ENCODE peak calls at places on chromosomes 12 and 14, in five cellular contexts. G is AG10803; M is stimulated activated CD4-positive, alpha-beta T cell treated with anti-CD3 and anti-CD28 coated beads, TNF-alpha, amount 100 ng/mL, for 48 hours; X is skeletal muscle cell; L is NCI-H774. U is an unnamed sample.

GRCh38 chr12:112815589-112816321 is 24.2 kb downstream of the RPH3A start:
- DNase-seq in G (no peak), M (no peak), X (no peak), L (no peak), U (no peak)

GRCh38 chr12:69352904-69353303 is 4.7 kb downstream of the LYZ start:
- DNase-seq in G (no peak), M (no peak), X (no peak), L (no peak), U (no peak)

GRCh38 chr14:84254205-84254788 is 1275.6 kb upstream of the FLRT2 start:
- DNase-seq in G (no peak), M (no peak), X (no peak), L (no peak), U (peak)

GRCh38 chr14:60274448-60274847 is 25.4 kb downstream of the PPM1A start:
- DNase-seq in G (no peak), M (no peak), X (no peak), L (no peak), U (no peak)

GRCh38 chr14:93765032-93765626 is 23.2 kb downstream of the PRIMA1 start:
- DNase-seq in G (no peak), M (no peak), X (no peak), L (peak), U (no peak)

GRCh38 chr14:75306917-75307699 is 28.5 kb downstream of the FOS start:
- DNase-seq in G (peak), M (no peak), X (no peak), L (no peak), U (peak)

GRCh38 chr14:55752580-55753365 is 172.8 kb downstream of the KTN1 start:
- DNase-seq in G (peak), M (no peak), X (peak), L (peak), U (peak)

GRCh38 chr14:61968207-61968606 is 206.0 kb downstream of the SNAPC1 start:
- DNase-seq in G (no peak), M (no peak), X (no peak), L (no peak), U (no peak)

GRCh38 chr14:23364164-23364571 is 804 bp downstream of the EFS start:
- DNase-seq in G (peak), M (no peak), X (no peak), L (no peak), U (no peak)

GRCh38 chr12:10614056-10614370 is 604 bp upstream of the MAGOHB start:
- DNase-seq in G (no peak), M (no peak), X (no peak), L (no peak), U (peak)

GRCh38 chr12:56677680-56678079 is 10.4 kb downstream of the PTGES3 start:
- DNase-seq in G (no peak), M (no peak), X (no peak), L (no peak), U (no peak)

GRCh38 chr12:92597997-92598396 is 104.8 kb upstream of the PLEKHG7 start:
- DNase-seq in G (no peak), M (no peak), X (peak), L (no peak), U (peak)

GRCh38 chr12:11707535-11707934 is 58.1 kb downstream of the ETV6 start:
- DNase-seq in G (no peak), M (no peak), X (no peak), L (no peak), U (no peak)

GRCh38 chr12:122399592-122400373 is 22.7 kb downstream of the CLIP1 start:
- DNase-seq in G (peak), M (no peak), X (peak), L (peak), U (peak)

GRCh38 chr12:45536254-45536653 is 193.3 kb upstream of the ARID2 start:
- DNase-seq in G (no peak), M (no peak), X (no peak), L (no peak), U (no peak)

GRCh38 chr12:96516472-96517417 is 27.4 kb downstream of the CFAP54 start:
- DNase-seq in G (peak), M (peak), X (no peak), L (peak), U (peak)

GRCh38 chr14:76541594-76542219 is 165.8 kb downstream of the ESRRB start:
- DNase-seq in G (no peak), M (no peak), X (no peak), L (no peak), U (no peak)

GRCh38 chr12:120466560-120467315 is 2.8 kb downstream of the SRSF9 start:
- DNase-seq in G (peak), M (peak), X (no peak), L (no peak), U (peak)

GRCh38 chr12:46990211-46990610 is 89.2 kb upstream of the PCED1B start:
- DNase-seq in G (no peak), M (no peak), X (no peak), L (no peak), U (no peak)

GRCh38 chr14:104358528-104359300 is 220.3 kb downstream of the KIF26A start:
- DNase-seq in G (no peak), M (no peak), X (no peak), L (no peak), U (no peak)

GRCh38 chr12:42810006-42810405 is 220.5 kb upstream of the PRICKLE1 start:
- DNase-seq in G (peak), M (no peak), X (no peak), L (no peak), U (no peak)

GRCh38 chr12:16121953-16122352 is 155.5 kb downstream of the SLC15A5 start:
- DNase-seq in G (no peak), M (no peak), X (no peak), L (no peak), U (no peak)

GRCh38 chr14:80152166-80152565 is 59.1 kb downstream of the DIO2 start:
- DNase-seq in G (no peak), M (no peak), X (no peak), L (no peak), U (no peak)

GRCh38 chr12:94813314-94813713 is 163.0 kb upstream of the TMCC3 start:
- DNase-seq in G (no peak), M (no peak), X (no peak), L (no peak), U (no peak)

GRCh38 chr12:116687888-116688287 is 50.0 kb downstream of the SPRING1 start:
- DNase-seq in G (no peak), M (peak), X (no peak), L (no peak), U (peak)

GRCh38 chr12:48001426-48002178 is 2.7 kb downstream of the COL2A1 start:
- DNase-seq in G (peak), M (no peak), X (no peak), L (no peak), U (peak)

GRCh38 chr14:72716471-72716870 is 177.4 kb downstream of the DPF3 start:
- DNase-seq in G (no peak), M (no peak), X (no peak), L (no peak), U (peak)

GRCh38 chr14:62706217-62706616 is 339.0 kb downstream of the KCNH5 start:
- DNase-seq in G (no peak), M (no peak), X (no peak), L (no peak), U (no peak)

GRCh38 chr12:11727133-11727664 is 77.7 kb downstream of the ETV6 start:
- DNase-seq in G (no peak), M (peak), X (no peak), L (no peak), U (no peak)

GRCh38 chr14:81638656-81639055 is 105.0 kb upstream of the SEL1L start:
- DNase-seq in G (no peak), M (no peak), X (no peak), L (no peak), U (no peak)

GRCh38 chr12:63955831-63956685 is 111.6 kb downstream of the SRGAP1 start:
- DNase-seq in G (peak), M (no peak), X (peak), L (no peak), U (no peak)

GRCh38 chr12:31710021-31710818 is 18.6 kb downstream of the AMN1 start:
- DNase-seq in G (no peak), M (no peak), X (no peak), L (no peak), U (no peak)

GRCh38 chr12:30973171-30973570 is 46.6 kb downstream of the TSPAN11 start:
- DNase-seq in G (peak), M (no peak), X (no peak), L (no peak), U (no peak)

GRCh38 chr14:105126126-105126969 is 42.2 kb downstream of the JAG2 start:
- DNase-seq in G (no peak), M (no peak), X (no peak), L (no peak), U (no peak)

GRCh38 chr12:1882850-1883470 is 35.5 kb downstream of the CACNA2D4 start:
- DNase-seq in G (no peak), M (no peak), X (no peak), L (no peak), U (no peak)

GRCh38 chr14:100640481-100641273 is 53.5 kb upstream of the BEGAIN start:
- DNase-seq in G (no peak), M (peak), X (peak), L (no peak), U (no peak)

GRCh38 chr14:95549656-95550585 is 15.1 kb downstream of the GLRX5 start:
- DNase-seq in G (no peak), M (no peak), X (no peak), L (no peak), U (peak)

GRCh38 chr14:67420102-67420739 is 8.3 kb upstream of the PLEK2 start:
- DNase-seq in G (no peak), M (no peak), X (no peak), L (no peak), U (no peak)

U was measured in lung microvascular endothelial cell.